ENCODE peak calls at places on chromosome 14, in five cellular contexts. K, B, Y, S and W are unnamed samples.

GRCh38 chr14:67932708-67933107 is 113.1 kb downstream of the RAD51B start:
- DNase-seq in K (no peak), B (no peak), Y (no peak), S (no peak), W (no peak)

GRCh38 chr14:67680121-67680602 is 5.7 kb upstream of the VTI1B start:
- DNase-seq in K (peak), B (no peak), Y (peak), S (no peak), W (peak)

GRCh38 chr14:70382556-70382955 is 23.1 kb upstream of the COX16 start:
- DNase-seq in K (no peak), B (no peak), Y (no peak), S (no peak), W (no peak)

GRCh38 chr14:61498811-61499210 is 177.4 kb downstream of the PRKCH start:
- DNase-seq in K (peak), B (no peak), Y (no peak), S (no peak), W (peak)

GRCh38 chr14:104614126-104614812 is 9.7 kb upstream of the TMEM179 start:
- DNase-seq in K (no peak), B (no peak), Y (no peak), S (no peak), W (no peak)

GRCh38 chr14:104746951-104747481 is 5.9 kb upstream of the SIVA1 start:
- DNase-seq in K (no peak), B (no peak), Y (peak), S (no peak), W (peak)

GRCh38 chr14:104266643-104267575 is 128.5 kb downstream of the KIF26A start:
- DNase-seq in K (no peak), B (no peak), Y (no peak), S (no peak), W (no peak)

GRCh38 chr14:77883479-77884238 is 83.8 kb downstream of the ADCK1 start:
- DNase-seq in K (no peak), B (no peak), Y (no peak), S (no peak), W (no peak)

GRCh38 chr14:68308695-68309094 is 484.2 kb downstream of the ZFP36L1 start:
- DNase-seq in K (no peak), B (no peak), Y (no peak), S (no peak), W (peak)

GRCh38 chr14:52188381-52188780 is 79.1 kb upstream of the PTGDR start:
- DNase-seq in K (no peak), B (no peak), Y (no peak), S (no peak), W (no peak)

GRCh38 chr14:34755215-34755614 is 40.8 kb upstream of the CFL2 start:
- DNase-seq in K (no peak), B (no peak), Y (no peak), S (no peak), W (no peak)

GRCh38 chr14:102906616-102907302 is 15.7 kb upstream of the AMN start:
- DNase-seq in K (no peak), B (no peak), Y (no peak), S (no peak), W (no peak)

GRCh38 chr14:22297376-22297775 is 291.6 kb downstream of the DAD1 start:
- DNase-seq in K (no peak), B (no peak), Y (peak), S (no peak), W (no peak)

GRCh38 chr14:101501858-101502615 is 59.3 kb upstream of the DIO3 start:
- DNase-seq in K (no peak), B (no peak), Y (no peak), S (no peak), W (no peak)

GRCh38 chr14:56216631-56217379 is 98.6 kb downstream of the PELI2 start:
- DNase-seq in K (no peak), B (no peak), Y (peak), S (no peak), W (peak)

GRCh38 chr14:87869619-87870583 is 123.1 kb downstream of the GALC start:
- DNase-seq in K (peak), B (peak), Y (no peak), S (no peak), W (peak)

GRCh38 chr14:24130717-24131548 is 474 bp downstream of the FITM1 start:
- DNase-seq in K (no peak), B (no peak), Y (no peak), S (no peak), W (no peak)

GRCh38 chr14:95460647-95461478 is 55.6 kb downstream of the SYNE3 start:
- DNase-seq in K (peak), B (no peak), Y (peak), S (no peak), W (peak)

GRCh38 chr14:56816575-56817391 is 6.5 kb upstream of the OTX2 start:
- DNase-seq in K (no peak), B (no peak), Y (no peak), S (no peak), W (no peak)

GRCh38 chr14:33454707-33455106 is 496.2 kb downstream of the EGLN3 start:
- DNase-seq in K (no peak), B (no peak), Y (no peak), S (no peak), W (no peak)

GRCh38 chr14:56555921-56556570 is 23.6 kb upstream of the TMEM260 start:
- DNase-seq in K (no peak), B (no peak), Y (peak), S (no peak), W (peak)

GRCh38 chr14:100878271-100879146 is 25.0 kb downstream of the RTL1 start:
- DNase-seq in K (no peak), B (no peak), Y (no peak), S (no peak), W (no peak)

GRCh38 chr14:99230271-99231141 is 41.5 kb downstream of the BCL11B start:
- DNase-seq in K (no peak), B (no peak), Y (no peak), S (no peak), W (no peak)

GRCh38 chr14:31954991-31955390 is 122.1 kb upstream of the ARHGAP5 start:
- DNase-seq in K (no peak), B (no peak), Y (no peak), S (no peak), W (peak)

GRCh38 chr14:100305446-100306255 is 593 bp downstream of the SLC25A29 start:
- DNase-seq in K (no peak), B (no peak), Y (no peak), S (no peak), W (no peak)

GRCh38 chr14:73768107-73768506 is 53.9 kb upstream of the PNMA1 start:
- DNase-seq in K (no peak), B (no peak), Y (no peak), S (no peak), W (no peak)

GRCh38 chr14:105840266-105841021 is 314.1 kb downstream of the TMEM121 start:
- DNase-seq in K (no peak), B (no peak), Y (no peak), S (no peak), W (no peak)

GRCh38 chr14:31297112-31297511 is 89.5 kb upstream of the HECTD1 start:
- DNase-seq in K (no peak), B (no peak), Y (no peak), S (no peak), W (no peak)